ENCODE peak calls at places on chromosomes 11 and 22, in four cellular contexts. I is H9, C is PC-9, W is neuronal stem cell. P is an unnamed sample.

GRCh38 chr11:7417328-7417727 is 68.0 kb upstream of the OLFML1 start:
- DNase-seq in I (no peak), C (no peak), W (no peak), P (no peak)

GRCh38 chr22:28105396-28105795 is 186.3 kb upstream of the PITPNB start:
- DNase-seq in I (no peak), C (no peak), W (no peak), P (no peak)

GRCh38 chr11:83827940-83828554 is 541.9 kb upstream of the CCDC90B start:
- DNase-seq in I (no peak), C (peak), W (peak), P (no peak)

GRCh38 chr22:17783773-17784480 is 9.7 kb upstream of the BID start:
- DNase-seq in C (no peak), I (no peak), W (no peak), P (no peak)

GRCh38 chr11:93652161-93652597 is 9.3 kb upstream of the CEP295 start:
- DNase-seq in I (no peak), W (peak), C (peak), P (peak)

GRCh38 chr11:125625225-125625593 is 246 bp downstream of the CHEK1 start:
- DNase-seq in C (no peak), W (no peak), I (no peak), P (no peak)

GRCh38 chr11:82818399-82819043 is 81.7 kb downstream of the PRCP start:
- DNase-seq in I (no peak), W (no peak), C (no peak), P (no peak)

GRCh38 chr22:42562282-42562681 is 8.5 kb downstream of the SERHL2 start:
- DNase-seq in C (no peak), W (no peak), I (no peak), P (no peak)

GRCh38 chr11:58923300-58923788 is 15.9 kb upstream of the GLYATL1 start:
- DNase-seq in C (peak), W (no peak), I (peak), P (peak)

GRCh38 chr11:105968021-105968697 is 53.9 kb downstream of the MSANTD4 start:
- DNase-seq in W (no peak), C (no peak), I (no peak), P (peak)

GRCh38 chr11:75308116-75308515 is 43.3 kb downstream of the ARRB1 start:
- DNase-seq in I (no peak), W (no peak), C (no peak), P (no peak)

GRCh38 chr11:35038211-35038930 is 100.6 kb upstream of the CD44 start:
- DNase-seq in I (no peak), W (no peak), C (no peak), P (no peak)

GRCh38 chr22:25081409-25081824 is 118.2 kb upstream of the CRYBB3 start:
- DNase-seq in W (no peak), I (no peak), C (no peak), P (peak)

GRCh38 chr11:910044-910588 is 494 bp downstream of the CHID1 start:
- DNase-seq in C (no peak), W (no peak), I (no peak), P (no peak)

GRCh38 chr11:110857885-110858555 is 145.8 kb upstream of the ARHGAP20 start:
- DNase-seq in C (no peak), I (no peak), W (no peak), P (no peak)

GRCh38 chr22:49093192-49093880 is 734.3 kb downstream of the BRD1 start:
- DNase-seq in W (no peak), I (no peak), C (no peak), P (no peak)

GRCh38 chr11:12900496-12900895 is 108.6 kb upstream of the RASSF10 start:
- DNase-seq in C (peak), W (no peak), I (no peak), P (peak)

GRCh38 chr11:114036156-114036811 is 23.2 kb upstream of the ZBTB16 start:
- DNase-seq in C (no peak), I (peak), W (peak), P (peak)

GRCh38 chr11:27171391-27171790 is 130.8 kb downstream of the BBOX1 start:
- DNase-seq in W (no peak), I (no peak), C (no peak), P (peak)

GRCh38 chr11:95923441-95923729 is 522 bp downstream of the MTMR2 start:
- DNase-seq in I (no peak), C (no peak), W (no peak), P (no peak)

GRCh38 chr11:3796796-3797328 is 492 bp downstream of the NUP98 start:
- DNase-seq in W (no peak), I (no peak), C (no peak), P (no peak)

GRCh38 chr11:56967726-56968125 is 21.0 kb upstream of the OR5AK2 start:
- DNase-seq in C (peak), I (no peak), W (no peak), P (peak)

GRCh38 chr11:69744435-69744834 is 30.7 kb downstream of the FGF4 start:
- DNase-seq in W (no peak), I (peak), C (peak), P (no peak)

GRCh38 chr11:46894506-46894905 is 23.8 kb downstream of the LRP4 start:
- DNase-seq in C (no peak), W (no peak), I (no peak), P (no peak)

GRCh38 chr11:120392299-120392698 is 56.1 kb downstream of the ARHGEF12 start:
- DNase-seq in W (no peak), I (no peak), C (no peak), P (no peak)

GRCh38 chr11:12017865-12018453 is 9.5 kb upstream of the DKK3 start:
- DNase-seq in I (no peak), W (no peak), C (no peak), P (no peak)

GRCh38 chr11:46272816-46273427 is 4.5 kb upstream of the CREB3L1 start:
- DNase-seq in I (no peak), W (no peak), C (peak), P (no peak)

GRCh38 chr11:123373754-123374621 is 56.1 kb upstream of the GRAMD1B start:
- DNase-seq in I (no peak), W (no peak), C (no peak), P (no peak)

GRCh38 chr11:12220305-12220704 is 109.9 kb downstream of the MICAL2 start:
- DNase-seq in C (no peak), I (no peak), W (no peak), P (no peak)

GRCh38 chr22:20292108-20292507 is 24.0 kb upstream of the RTN4R start:
- DNase-seq in C (no peak), I (no peak), W (no peak), P (no peak)

GRCh38 chr11:10657308-10658271 is 36.0 kb downstream of the IRAG1 start:
- DNase-seq in I (no peak), C (peak), W (no peak), P (peak)

GRCh38 chr22:48942698-48943566 is 884.7 kb downstream of the BRD1 start:
- DNase-seq in W (no peak), I (peak), C (no peak), P (no peak)

GRCh38 chr22:23845661-23846469 is 7.1 kb upstream of the DERL3 start:
- DNase-seq in W (no peak), I (no peak), C (no peak), P (no peak)

GRCh38 chr11:30196400-30197206 is 34.2 kb upstream of the FSHB start:
- DNase-seq in W (peak), I (peak), C (no peak), P (peak)

DNA sequence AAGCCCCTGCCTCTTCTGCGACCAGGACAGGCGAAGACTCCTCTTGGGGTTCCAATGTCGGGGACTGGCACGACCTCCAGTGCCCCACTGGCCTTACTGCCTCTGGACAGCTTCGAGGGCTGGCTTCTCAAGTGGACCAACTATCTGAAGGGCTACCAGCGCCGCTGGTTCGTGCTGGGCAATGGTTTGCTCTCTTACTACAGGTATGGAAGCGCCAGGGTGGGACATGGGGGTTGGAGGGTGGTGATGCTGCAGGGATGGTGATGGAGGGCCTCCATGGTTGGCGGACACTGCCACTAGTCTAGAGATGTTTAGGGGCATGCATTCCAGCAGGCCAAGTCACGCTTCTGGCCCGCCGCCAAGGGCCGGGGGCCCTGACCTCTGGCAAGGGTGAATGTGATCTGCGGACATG is 683 bp downstream of the OSBP2 start:
- DNase-seq in I (peak), W (no peak), C (no peak), P (no peak)
- H3K4me2 ChIP-seq in I (peak), W (peak), C (peak), P (peak)

GRCh38 chr11:44310456-44311272 is 725 bp upstream of the ALX4 start:
- DNase-seq in W (no peak), C (no peak), I (peak), P (no peak)

GRCh38 chr11:44308923-44309482 is 936 bp downstream of the ALX4 start:
- DNase-seq in C (no peak), I (no peak), W (no peak), P (no peak)

GRCh38 chr11:44310198-44310455 is 188 bp upstream of the ALX4 start:
- DNase-seq in W (no peak), I (no peak), C (no peak), P (no peak)

GRCh38 chr11:44308256-44308922 is 1.6 kb downstream of the ALX4 start:
- DNase-seq in W (no peak), I (no peak), C (no peak), P (no peak)

GRCh38 chr11:44309483-44310197 is at the start of gene ALX4:
- DNase-seq in C (no peak), I (peak), W (no peak), P (peak)
- H2AFZ ChIP-seq in C (no peak), I (no peak), W (peak), P (peak)

GRCh38 chr11:86510674-86511073 is 136.0 kb downstream of the CCDC81 start:
- DNase-seq in I (no peak), W (no peak), C (no peak), P (no peak)
- H3K4me2 ChIP-seq in I (no peak), W (no peak), C (peak), P (no peak)

DNA sequence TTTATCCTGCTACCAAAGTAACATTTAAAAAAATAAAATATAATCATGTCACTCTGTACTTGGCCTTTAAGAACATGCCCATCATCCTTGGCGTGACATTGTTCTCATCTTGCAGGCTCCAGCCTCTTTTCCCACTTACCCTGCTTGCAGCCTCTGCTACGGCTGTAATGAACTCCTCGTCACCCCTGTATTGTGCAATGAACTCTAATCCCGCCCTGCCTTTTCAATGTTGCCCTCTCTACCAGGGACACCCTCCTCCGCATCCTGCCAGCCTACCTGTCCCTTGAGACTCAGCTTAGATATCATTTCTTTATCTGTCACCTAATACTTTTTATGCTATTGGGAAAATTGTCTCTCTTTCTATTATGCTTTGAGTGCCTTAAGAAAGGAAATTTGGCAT is 12.6 kb upstream of the MMP20 start:
- DNase-seq in W (no peak), C (no peak), I (no peak), P (no peak)
- H2AFZ ChIP-seq in W (no peak), C (no peak), I (no peak), P (no peak)

DNA sequence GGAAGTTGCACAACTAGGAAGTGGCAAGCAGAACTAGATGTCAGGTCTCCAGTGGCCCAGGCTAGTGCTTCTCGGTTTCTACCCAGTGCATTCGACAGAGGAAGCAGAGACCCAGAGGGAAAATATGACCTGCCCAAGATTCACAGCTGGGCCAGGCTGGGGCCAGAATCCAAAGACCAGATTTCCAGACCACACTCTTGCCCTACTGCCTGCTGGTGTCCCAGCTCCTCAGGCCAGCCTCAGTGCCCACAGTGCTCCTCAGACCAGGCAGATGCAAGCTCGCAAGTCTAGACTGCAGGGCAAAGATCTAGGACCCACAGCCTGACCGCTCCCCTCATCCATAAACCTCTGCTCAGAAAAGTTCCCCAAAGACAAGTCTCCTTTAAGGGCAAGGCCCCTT is 262.6 kb downstream of the BUD13 start:
- DNase-seq in W (no peak), C (no peak), I (no peak), P (no peak)
- H3K4me2 ChIP-seq in W (no peak), C (no peak), I (no peak), P (no peak)

GRCh38 chr22:26617251-26618199 is at the start of gene CRYBB1:
- DNase-seq in I (no peak), W (peak), C (no peak), P (no peak)
- H2AFZ ChIP-seq in I (no peak), W (peak), C (no peak), P (no peak)

GRCh38 chr11:64059339-64060176 is 23.8 kb downstream of the FLRT1 start:
- DNase-seq in C (no peak), I (peak), W (no peak), P (no peak)

GRCh38 chr11:64058494-64058893 is 22.8 kb downstream of the FLRT1 start:
- DNase-seq in C (no peak), W (no peak), I (no peak), P (no peak)

GRCh38 chr11:64060263-64060860 is 24.6 kb downstream of the FLRT1 start:
- DNase-seq in I (peak), W (no peak), C (no peak), P (no peak)

GRCh38 chr11:64062185-64063039 is 26.7 kb downstream of the FLRT1 start:
- DNase-seq in I (no peak), W (no peak), C (no peak), P (no peak)

GRCh38 chr11:64060861-64061444 is 25.2 kb downstream of the FLRT1 start:
- DNase-seq in W (peak), C (no peak), I (peak), P (no peak)
- H3K4me2 ChIP-seq in W (peak), C (no peak), I (peak), P (no peak)

DNA sequence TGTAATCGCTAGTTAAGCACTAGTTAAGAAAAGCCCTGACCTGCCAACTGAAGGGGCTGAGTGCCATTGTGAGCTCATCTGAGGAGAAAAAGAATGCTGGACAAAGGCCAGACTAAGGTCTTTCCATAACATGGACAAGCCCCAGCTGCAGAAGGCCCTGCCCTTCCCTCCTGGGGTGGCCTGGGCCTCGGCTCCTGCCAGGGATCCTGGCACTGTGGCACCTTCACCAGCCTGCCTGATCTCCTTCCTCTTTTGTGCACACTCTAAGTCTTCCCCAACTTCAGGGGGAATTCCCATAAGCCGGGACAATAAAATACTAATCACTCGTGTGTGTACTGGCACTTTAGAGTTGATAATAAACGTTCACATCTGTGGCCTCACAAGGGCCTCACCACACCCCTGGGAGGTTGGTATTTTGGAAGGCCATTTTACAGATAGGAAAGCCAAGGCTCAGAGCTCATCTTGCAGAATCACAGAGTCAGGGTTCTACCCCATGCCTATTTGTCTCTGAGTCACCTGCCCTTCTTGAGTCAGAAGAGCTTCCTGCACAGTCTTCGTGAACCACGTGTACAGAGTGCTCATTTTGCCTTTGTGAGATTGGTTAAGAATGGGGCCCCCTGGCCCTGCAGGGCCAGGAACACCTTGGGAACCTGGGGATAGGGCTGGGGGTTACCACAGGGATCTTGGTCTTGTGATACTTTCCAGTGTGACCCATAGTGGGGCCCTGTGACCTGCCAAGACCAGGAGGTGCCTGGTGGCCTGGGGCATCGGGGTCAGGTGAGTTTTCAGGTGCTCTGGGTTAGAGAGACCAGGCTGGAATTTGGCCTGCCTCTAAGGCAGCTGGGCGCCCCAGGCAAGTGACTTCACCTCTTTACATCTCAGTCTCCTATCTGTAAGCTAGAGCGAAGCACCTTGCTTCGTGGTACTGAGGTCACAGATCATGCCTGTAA is 9.6 kb downstream of the TMPRSS13 start:
- DNase-seq in I (no peak), W (no peak), C (no peak), P (peak)
- H2AFZ ChIP-seq in I (no peak), W (no peak), C (no peak), P (no peak)

DNA sequence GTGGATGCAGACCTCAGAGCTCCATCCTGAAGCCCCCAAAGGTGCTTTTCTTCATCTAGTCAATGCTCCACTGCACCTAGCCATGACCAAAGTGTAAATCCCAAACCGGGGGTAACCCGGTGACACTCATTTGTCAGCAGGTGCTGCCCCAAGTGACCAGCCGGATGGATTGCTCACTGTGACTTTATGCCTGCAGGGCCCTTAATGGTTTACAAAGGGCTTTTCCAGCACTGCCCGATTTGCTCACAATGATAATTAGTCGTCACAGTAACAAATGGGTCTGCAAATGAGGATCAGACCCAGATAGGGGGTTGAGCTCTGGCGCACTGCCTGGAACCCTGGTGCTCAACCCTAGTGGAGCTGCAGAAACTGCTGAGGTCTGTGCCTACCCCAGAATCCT is 45.7 kb upstream of the CD5 start:
- DNase-seq in W (no peak), C (peak), I (no peak), P (no peak)
- H3K4me2 ChIP-seq in W (no peak), C (no peak), I (no peak), P (no peak)

P was measured in mammary epithelial cell.